ENCODE peak calls at places on chromosome 4, in four cellular contexts. M is HepG2, F is H1, A is K562. P is an unnamed sample.

GRCh38 chr4:93748943-93749342 is 79.6 kb upstream of the ATOH1 start:
- DNase-seq in M (no peak), F (no peak), A (no peak), P (no peak)

GRCh38 chr4:89347363-89347762 is 39.8 kb upstream of the GPRIN3 start:
- DNase-seq in M (no peak), F (no peak), A (no peak), P (no peak)

GRCh38 chr4:75995727-75996126 is 5.0 kb upstream of the SDAD1 start:
- DNase-seq in M (peak), F (no peak), A (peak), P (peak)

GRCh38 chr4:140049024-140049923 is 104.7 kb downstream of the MAML3 start:
- DNase-seq in M (peak), F (no peak), A (no peak), P (peak)

GRCh38 chr4:4853921-4854648 is 5.4 kb upstream of the MSX1 start:
- DNase-seq in M (no peak), F (no peak), A (no peak), P (no peak)

GRCh38 chr4:134024251-134024650 is 177.3 kb downstream of the PABPC4L start:
- DNase-seq in M (peak), F (no peak), A (no peak), P (no peak)

GRCh38 chr4:147542229-147542990 is 61.5 kb downstream of the EDNRA start:
- DNase-seq in M (no peak), F (no peak), A (no peak), P (no peak)

GRCh38 chr4:1415681-1415981 is 9.4 kb upstream of the NKX1-1 start:
- DNase-seq in M (no peak), F (no peak), A (peak), P (no peak)

GRCh38 chr4:55545133-55545532 is 1.6 kb downstream of the CLOCK start:
- DNase-seq in M (peak), F (no peak), A (peak), P (no peak)

GRCh38 chr4:67160409-67160808 is 384.9 kb downstream of the CENPC start:
- DNase-seq in M (no peak), F (no peak), A (no peak), P (no peak)

GRCh38 chr4:48645225-48645794 is 134.8 kb downstream of the FRYL start:
- DNase-seq in M (no peak), F (no peak), A (no peak), P (no peak)

GRCh38 chr4:5772528-5773270 is 61.7 kb downstream of the EVC start:
- DNase-seq in M (no peak), F (no peak), A (no peak), P (no peak)

GRCh38 chr4:150722908-150723362 is 141.0 kb downstream of the MAB21L2 start:
- DNase-seq in M (no peak), F (no peak), A (no peak), P (peak)

GRCh38 chr4:26263165-26263564 is 57.6 kb upstream of the RBPJ start:
- DNase-seq in M (no peak), F (no peak), A (peak), P (peak)

GRCh38 chr4:169565606-169566351 is 46.6 kb downstream of the NEK1 start:
- DNase-seq in M (no peak), F (no peak), A (no peak), P (no peak)

GRCh38 chr4:78624048-78624447 is 72.5 kb downstream of the ANXA3 start:
- DNase-seq in M (no peak), F (no peak), A (no peak), P (no peak)

GRCh38 chr4:38416450-38417014 is 247.5 kb upstream of the KLF3 start:
- DNase-seq in M (peak), F (no peak), A (no peak), P (no peak)

GRCh38 chr4:152255437-152255836 is 280.5 kb downstream of the FBXW7 start:
- DNase-seq in M (no peak), F (no peak), A (no peak), P (no peak)

GRCh38 chr4:185117300-185117934 is 25.6 kb upstream of the SLC25A4 start:
- DNase-seq in M (no peak), F (no peak), A (peak), P (no peak)

GRCh38 chr4:96189761-96190160 is 349.9 kb downstream of the PDHA2 start:
- DNase-seq in M (no peak), F (no peak), A (no peak), P (no peak)

GRCh38 chr4:140567722-140568121 is 1.0 kb downstream of the UCP1 start:
- DNase-seq in M (no peak), F (no peak), A (no peak), P (no peak)

GRCh38 chr4:141713771-141714445 is 77.5 kb downstream of the IL15 start:
- DNase-seq in M (no peak), F (no peak), A (no peak), P (peak)

GRCh38 chr4:185344743-185345538 is 50.8 kb downstream of the LRP2BP start:
- DNase-seq in M (no peak), F (no peak), A (no peak), P (no peak)

GRCh38 chr4:179585761-179586160 is 2143.5 kb upstream of the AGA start:
- DNase-seq in M (no peak), F (no peak), A (no peak), P (no peak)

GRCh38 chr4:25955705-25956104 is 41.7 kb downstream of the SMIM20 start:
- DNase-seq in M (no peak), F (no peak), A (no peak), P (no peak)

GRCh38 chr4:123892997-123893745 is 496.6 kb downstream of the SPRY1 start:
- DNase-seq in M (peak), F (no peak), A (no peak), P (no peak)

GRCh38 chr4:13642576-13642975 is 15.1 kb upstream of the BOD1L1 start:
- DNase-seq in M (no peak), F (no peak), A (no peak), P (no peak)

GRCh38 chr4:22978656-22979055 is 285.9 kb downstream of the GBA3 start:
- DNase-seq in M (no peak), F (no peak), A (no peak), P (no peak)

GRCh38 chr4:153451931-153452660 is 14.1 kb upstream of the TMEM131L start:
- DNase-seq in M (no peak), F (peak), A (no peak), P (no peak)

GRCh38 chr4:103050736-103051436 is 25.7 kb downstream of the SLC9B2 start:
- DNase-seq in M (no peak), F (no peak), A (no peak), P (no peak)

GRCh38 chr4:56958111-56958517 is 19.3 kb downstream of the NOA1 start:
- DNase-seq in M (no peak), F (no peak), A (peak), P (peak)

GRCh38 chr4:160375746-160376452 is 1273.0 kb downstream of the RAPGEF2 start:
- DNase-seq in M (no peak), F (no peak), A (no peak), P (no peak)

GRCh38 chr4:24559889-24560288 is 24.5 kb downstream of the DHX15 start:
- DNase-seq in M (no peak), F (no peak), A (no peak), P (peak)
- TF ChIP-seq RNF2 in M (no peak), F (no peak), A (no peak), P (no peak)

DNA sequence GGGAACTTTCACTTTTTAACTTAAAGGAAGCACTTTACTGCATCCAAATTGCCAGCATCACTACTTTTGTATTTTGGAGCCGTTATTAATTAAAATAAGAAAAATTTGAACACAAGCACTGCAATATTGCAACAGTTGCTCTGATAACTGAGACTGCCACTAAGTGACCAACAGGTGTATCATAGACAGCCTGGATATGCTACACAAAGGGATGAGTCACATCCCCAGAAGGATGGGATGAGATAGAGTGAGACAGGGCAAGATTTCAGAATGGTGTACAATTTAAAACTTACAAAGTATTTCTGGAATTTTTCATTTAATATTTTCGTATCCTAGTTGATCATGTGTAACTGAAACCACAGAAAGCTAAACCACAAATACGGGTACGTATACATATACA is 204.1 kb downstream of the MAPK10 start:
- DNase-seq in M (no peak), F (no peak), A (no peak), P (no peak)
- TF ChIP-seq JUN in M (no peak), F (no peak), A (no peak), P (no peak)

GRCh38 chr4:10001757-10002156 is 19.5 kb downstream of the SLC2A9 start:
- DNase-seq in M (no peak), F (no peak), A (no peak), P (no peak)

GRCh38 chr4:10002278-10002677 is 19.0 kb downstream of the SLC2A9 start:
- DNase-seq in M (peak), F (no peak), A (no peak), P (no peak)

GRCh38 chr4:9997881-9998280 is 23.4 kb downstream of the SLC2A9 start:
- DNase-seq in M (no peak), F (no peak), A (no peak), P (no peak)

GRCh38 chr4:9996319-9997110 is 24.8 kb downstream of the SLC2A9 start:
- DNase-seq in M (no peak), F (no peak), A (no peak), P (no peak)

DNA sequence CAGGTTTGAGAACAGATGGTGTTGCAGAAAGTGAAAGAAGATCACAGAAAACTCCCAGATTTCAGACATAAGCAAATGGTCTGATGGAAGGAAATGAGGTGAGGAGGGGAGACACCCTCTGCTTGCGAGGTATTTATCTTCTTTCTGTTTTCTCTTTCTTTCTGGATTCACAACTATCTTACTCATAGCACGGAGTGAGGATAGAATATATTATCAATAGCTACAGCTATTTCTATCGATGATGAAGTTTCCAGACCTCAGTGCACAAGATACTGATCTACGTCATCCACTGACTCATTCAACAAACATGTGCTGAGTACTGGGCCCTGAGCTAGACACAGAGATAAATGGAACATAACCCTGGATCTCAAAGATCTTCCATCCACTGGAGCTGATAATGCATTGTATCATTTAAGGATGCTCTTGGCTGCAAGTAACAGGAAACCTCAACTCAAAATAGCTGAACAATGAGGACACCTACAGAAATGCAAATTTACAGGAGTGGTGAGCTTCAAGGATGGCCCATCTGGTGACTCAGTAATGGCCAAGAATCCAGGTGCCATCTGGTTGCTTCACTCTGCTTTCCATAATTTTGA is 21.2 kb downstream of the SLC2A9 start:
- DNase-seq in M (no peak), F (no peak), A (no peak), P (no peak)
- H3K4me3 ChIP-seq in M (no peak), F (no peak), A (no peak), P (no peak)

DNA sequence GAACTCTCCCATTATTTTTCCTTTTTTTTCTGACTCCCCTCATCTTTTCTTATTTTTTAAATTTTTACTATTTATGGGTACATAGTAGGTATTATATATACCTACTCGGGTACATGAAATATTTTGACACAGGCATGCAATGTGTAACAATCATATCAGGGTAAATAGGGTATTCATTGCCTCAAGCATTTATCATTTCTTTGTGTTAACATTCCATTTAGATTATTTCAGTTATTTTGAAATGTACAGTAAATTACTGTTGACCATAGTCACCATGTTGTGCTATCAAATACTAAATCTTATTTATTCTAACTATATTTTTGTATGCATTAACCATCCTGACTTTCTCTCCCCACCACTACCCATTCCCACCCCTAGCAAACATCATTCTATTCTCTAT is 33.8 kb upstream of the SLIT2 start:
- DNase-seq in M (no peak), F (no peak), A (no peak), P (no peak)
- TF ChIP-seq RNF2 in M (no peak), F (no peak), A (no peak), P (no peak)

DNA sequence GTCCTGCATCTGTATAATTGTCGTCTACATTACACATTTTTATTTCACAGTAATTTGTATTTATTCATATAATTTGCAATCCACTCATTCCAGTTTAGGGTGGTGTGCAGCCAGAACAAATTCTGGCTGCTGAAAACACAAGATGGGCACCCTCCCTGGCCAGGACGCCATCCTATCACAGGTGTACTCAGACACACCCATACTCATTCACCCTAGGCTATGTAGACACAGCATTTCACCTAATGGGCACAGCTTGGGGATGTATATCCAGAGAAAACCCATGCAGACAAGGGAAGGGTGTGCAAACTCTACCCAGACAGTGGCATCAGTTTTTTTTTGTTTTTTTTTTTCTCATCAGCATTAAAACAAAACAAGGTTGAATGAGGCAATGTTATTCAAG is 73.1 kb downstream of the HMGB2 start:
- DNase-seq in M (no peak), F (no peak), A (no peak), P (no peak)
- TF ChIP-seq JUN in M (no peak), F (no peak), A (no peak), P (no peak)

GRCh38 chr4:100100985-100101384 is 89.3 kb downstream of the DDIT4L start:
- DNase-seq in M (no peak), F (no peak), A (no peak), P (no peak)

GRCh38 chr4:100108869-100109268 is 81.4 kb downstream of the DDIT4L start:
- DNase-seq in M (no peak), F (no peak), A (no peak), P (no peak)

GRCh38 chr4:100109921-100110320 is 80.3 kb downstream of the DDIT4L start:
- DNase-seq in M (no peak), F (no peak), A (no peak), P (no peak)

GRCh38 chr4:100103671-100104070 is 86.6 kb downstream of the DDIT4L start:
- DNase-seq in M (no peak), F (no peak), A (no peak), P (no peak)

DNA sequence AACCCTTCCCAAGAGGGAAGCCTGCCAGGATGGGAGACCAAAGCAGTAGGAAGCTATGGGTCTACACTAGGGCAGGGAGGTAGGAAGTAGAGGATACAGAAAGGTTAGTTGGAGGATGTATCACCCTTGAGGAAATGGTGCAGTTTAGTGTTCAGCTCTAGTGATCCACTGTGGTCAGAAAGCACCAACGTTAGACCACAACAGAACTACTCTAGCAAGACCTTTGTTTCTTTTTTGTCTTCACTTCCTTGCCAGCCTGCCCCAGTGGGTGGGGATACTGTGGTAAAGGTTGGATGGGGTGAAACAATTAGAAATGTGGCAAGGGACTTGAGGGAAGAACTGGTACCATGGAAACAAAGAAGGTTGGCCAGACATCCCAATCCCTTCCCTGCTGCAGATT is 83.3 kb downstream of the DDIT4L start:
- DNase-seq in M (no peak), F (no peak), A (no peak), P (no peak)
- H3K4me3 ChIP-seq in M (no peak), F (no peak), A (no peak), P (no peak)

GRCh38 chr4:164949448-164950118 is 27.9 kb downstream of the TRIM61 start:
- DNase-seq in M (no peak), F (no peak), A (no peak), P (no peak)
- TF ChIP-seq RNF2 in M (no peak), F (no peak), A (no peak), P (no peak)

DNA sequence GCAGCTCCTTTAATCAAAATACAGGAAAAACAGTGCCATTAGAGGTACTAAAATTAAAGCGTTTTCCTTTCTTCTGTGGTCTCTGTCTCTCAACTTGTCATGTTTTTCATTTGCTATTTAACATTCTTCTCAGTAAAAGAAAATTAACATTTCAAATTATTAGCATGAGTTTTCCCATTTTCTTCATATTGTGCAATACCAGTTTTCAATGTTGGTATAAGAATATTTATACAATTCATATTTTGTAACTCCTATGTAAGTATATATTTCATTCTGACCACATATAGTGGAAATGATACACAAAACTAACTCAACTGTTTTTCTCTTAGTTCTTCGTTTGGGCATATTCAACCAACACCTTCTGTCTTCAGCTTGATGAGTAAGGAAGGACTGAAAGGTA is 308.3 kb downstream of the HS3ST1 start:
- DNase-seq in M (no peak), F (no peak), A (no peak), P (no peak)
- TF ChIP-seq JUN in M (no peak), F (no peak), A (no peak), P (no peak)

DNA sequence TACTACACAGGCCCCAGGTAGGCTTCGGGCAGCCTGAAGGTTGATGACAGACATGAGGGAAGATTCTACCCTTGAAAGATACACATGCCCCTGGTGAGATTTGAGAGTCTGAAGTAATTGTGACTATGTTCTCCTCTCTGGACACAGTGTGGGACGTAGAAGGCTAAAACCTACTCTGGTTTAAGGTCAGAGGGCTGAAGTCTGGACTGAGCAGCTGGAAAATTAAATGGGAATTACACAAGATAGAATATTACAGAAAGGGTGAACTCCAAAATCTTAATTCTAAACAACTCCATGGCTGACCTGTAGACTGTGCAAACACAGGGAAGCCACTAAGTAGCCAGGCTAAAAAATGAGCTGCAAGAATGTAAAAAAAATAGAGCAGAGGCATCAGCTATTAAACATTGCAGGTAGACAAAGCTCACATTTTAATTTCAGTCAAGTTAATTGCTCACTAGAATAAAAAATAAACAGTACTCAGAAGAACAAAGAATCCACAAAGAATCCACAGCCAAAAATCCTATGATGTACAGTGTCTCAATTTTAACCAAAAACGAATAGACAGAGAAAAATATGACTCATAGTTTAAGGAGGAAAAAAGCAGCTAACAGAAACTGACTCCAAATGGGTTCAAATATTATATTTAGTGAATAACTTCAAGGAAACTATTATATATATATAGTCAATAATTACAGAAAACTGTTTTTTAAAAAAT is 170.4 kb downstream of the PCDH18 start:
- DNase-seq in M (no peak), F (no peak), A (no peak), P (no peak)
- H3K4me3 ChIP-seq in M (no peak), F (no peak), A (no peak), P (no peak)

DNA sequence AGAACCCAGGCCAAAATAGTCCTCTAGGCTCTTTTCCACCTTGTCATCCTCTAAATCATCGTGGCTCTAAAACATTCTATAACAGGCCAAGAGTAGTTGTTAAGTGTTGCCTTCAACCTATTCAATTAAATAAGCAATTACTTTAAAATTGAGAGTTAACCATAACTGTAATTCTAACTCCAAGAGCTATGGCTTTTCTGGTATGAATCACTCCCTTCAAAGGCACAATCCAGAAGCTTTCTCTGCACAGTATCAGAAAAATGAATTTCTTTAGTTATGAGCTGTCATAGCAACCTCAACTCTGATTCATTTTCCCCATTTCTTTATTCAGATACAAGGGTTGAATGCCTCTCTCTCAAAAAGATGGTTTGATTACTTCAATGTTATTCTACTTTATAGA is 21.7 kb downstream of the INPP4B start:
- DNase-seq in M (no peak), F (no peak), A (no peak), P (no peak)
- TF ChIP-seq RNF2 in M (no peak), F (no peak), A (no peak), P (no peak)